ENCODE peak calls at places on chromosomes 1 and 21, in ten cellular contexts. Y is DND-41; T is RWPE1; M is heart left ventricle; O is astrocyte; S is Panc1; E is H9; K is adrenal gland; N is CD4-positive, alpha-beta T cell; B is endodermal cell. H is an unnamed sample.

GRCh38 chr1:221961532-221962292 is 219.8 kb upstream of the DUSP10 start:
- DNase-seq in S (peak), M (no peak), Y (peak), E (no peak), T (peak), K (peak), N (no peak), B (no peak), O (peak), H (no peak)

GRCh38 chr21:35940074-35940927 is 120.0 kb downstream of the SETD4 start:
- DNase-seq in E (peak), N (no peak), S (peak), T (peak), O (peak), K (peak), M (peak), Y (peak), B (peak), H (peak)

GRCh38 chr1:79006564-79006963 is at the start of gene ADGRL4:
- DNase-seq in O (peak), Y (no peak), N (no peak), B (peak), K (peak), M (peak), S (no peak), T (peak), E (peak), H (peak)

GRCh38 chr1:182061597-182061996 is at the start of gene ZNF648:
- DNase-seq in O (no peak), S (no peak), Y (no peak), E (peak), M (no peak), N (no peak), K (no peak), B (peak), T (no peak), H (no peak)

GRCh38 chr1:209227941-209228340 is 355.6 kb upstream of the CAMK1G start:
- DNase-seq in B (peak), K (no peak), T (no peak), S (no peak), M (no peak), E (no peak), N (no peak), Y (no peak), O (no peak), H (no peak)

GRCh38 chr21:43301424-43302355 is 125.2 kb downstream of the SIK1 start:
- DNase-seq in Y (no peak), M (no peak), T (no peak), S (no peak), O (no peak), N (no peak), K (no peak), E (no peak), B (no peak), H (no peak)

GRCh38 chr21:25756190-25756932 is 21.6 kb downstream of the GABPA start:
- DNase-seq in K (no peak), Y (no peak), S (no peak), E (no peak), B (no peak), M (no peak), N (no peak), T (no peak), O (no peak), H (no peak)

GRCh38 chr1:5297878-5298239 is 643.5 kb downstream of the AJAP1 start:
- DNase-seq in B (no peak), T (no peak), K (no peak), E (no peak), Y (no peak), M (no peak), S (no peak), N (no peak), O (no peak), H (no peak)

GRCh38 chr1:155293086-155293749 is 8.0 kb downstream of the PKLR start:
- DNase-seq in T (no peak), E (no peak), O (no peak), N (no peak), B (no peak), Y (no peak), S (no peak), M (no peak), K (no peak), H (no peak)

GRCh38 chr1:198677027-198677426 is 38.2 kb downstream of the PTPRC start:
- DNase-seq in B (no peak), N (no peak), S (no peak), O (peak), M (no peak), K (no peak), E (no peak), T (no peak), Y (no peak), H (no peak)
- H3K27ac ChIP-seq in B (no peak), N (peak), S (peak), O (no peak), M (no peak), K (no peak), E (no peak), T (no peak), Y (peak), H (peak)

GRCh38 chr1:23019094-23019850 is at the start of gene KDM1A:
- DNase-seq in N (peak), O (peak), E (peak), K (peak), T (peak), Y (peak), B (peak), S (peak), M (peak), H (peak)
- TF ChIP-seq CTCF in N (peak), O (peak), E (peak), K (no peak), T (peak), Y (peak), B (peak), S (no peak), M (peak), H (peak)

DNA sequence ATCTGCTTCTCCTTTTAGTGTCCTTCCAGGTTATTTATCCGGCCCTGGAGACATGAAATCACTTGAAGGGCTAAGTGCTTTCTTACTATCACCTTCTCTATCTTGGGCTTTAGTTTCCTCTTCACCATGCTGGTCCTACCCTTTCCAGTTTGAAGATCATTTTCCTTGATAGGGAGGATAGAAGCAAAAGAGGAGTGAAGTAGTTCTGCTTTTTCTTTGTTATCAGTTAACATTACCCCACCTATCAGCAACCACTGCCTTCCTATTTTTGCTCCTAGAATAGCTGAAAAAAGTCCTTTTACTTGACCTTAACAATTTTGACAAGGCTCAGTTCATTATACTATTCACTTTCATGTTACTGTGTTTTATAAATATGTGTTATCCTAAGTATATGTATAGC is 19.4 kb downstream of the RGL1 start:
- DNase-seq in N (no peak), K (no peak), O (no peak), M (no peak), B (no peak), Y (no peak), E (no peak), T (no peak), S (no peak), H (no peak)
- H3K27ac ChIP-seq in N (no peak), K (no peak), O (no peak), M (no peak), B (no peak), Y (no peak), E (no peak), T (no peak), S (no peak), H (no peak)

DNA sequence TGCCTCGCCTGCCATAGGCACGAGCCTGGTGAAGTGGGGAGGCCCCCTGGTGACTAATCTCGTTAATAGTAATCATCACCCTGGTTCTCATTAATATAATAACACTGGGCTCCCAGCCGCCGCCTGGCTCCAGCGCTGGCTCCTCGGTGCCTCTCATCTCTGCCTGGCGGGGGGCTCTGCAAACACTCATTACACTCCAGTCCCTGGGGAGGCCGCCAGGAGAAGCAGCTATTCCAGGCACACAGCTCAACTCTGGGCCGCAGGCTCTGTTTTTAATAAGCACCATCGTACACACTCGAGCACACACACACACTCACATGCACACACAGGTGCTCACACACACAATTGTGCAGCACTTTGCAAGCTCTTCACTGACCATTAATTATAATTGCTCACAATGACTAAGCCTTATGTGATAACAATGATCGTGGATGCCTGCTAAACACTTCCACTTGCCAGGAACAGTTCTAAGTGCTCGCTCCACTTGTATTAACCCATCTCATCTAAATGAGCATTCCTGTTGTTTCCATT is 52.2 kb downstream of the SDC3 start:
- DNase-seq in M (no peak), E (no peak), S (no peak), B (peak), T (no peak), O (peak), Y (no peak), N (no peak), K (no peak), H (no peak)
- TF ChIP-seq CTCF in M (peak), E (no peak), S (no peak), B (peak), T (no peak), O (no peak), Y (no peak), N (no peak), K (no peak), H (no peak)

GRCh38 chr21:45356251-45356650 is 48.7 kb upstream of the COL18A1 start:
- DNase-seq in S (no peak), O (no peak), Y (no peak), T (no peak), K (no peak), M (no peak), E (no peak), N (no peak), B (peak), H (no peak)
- H3K27ac ChIP-seq in S (peak), O (no peak), Y (no peak), T (no peak), K (peak), M (peak), E (no peak), N (no peak), B (no peak), H (peak)

DNA sequence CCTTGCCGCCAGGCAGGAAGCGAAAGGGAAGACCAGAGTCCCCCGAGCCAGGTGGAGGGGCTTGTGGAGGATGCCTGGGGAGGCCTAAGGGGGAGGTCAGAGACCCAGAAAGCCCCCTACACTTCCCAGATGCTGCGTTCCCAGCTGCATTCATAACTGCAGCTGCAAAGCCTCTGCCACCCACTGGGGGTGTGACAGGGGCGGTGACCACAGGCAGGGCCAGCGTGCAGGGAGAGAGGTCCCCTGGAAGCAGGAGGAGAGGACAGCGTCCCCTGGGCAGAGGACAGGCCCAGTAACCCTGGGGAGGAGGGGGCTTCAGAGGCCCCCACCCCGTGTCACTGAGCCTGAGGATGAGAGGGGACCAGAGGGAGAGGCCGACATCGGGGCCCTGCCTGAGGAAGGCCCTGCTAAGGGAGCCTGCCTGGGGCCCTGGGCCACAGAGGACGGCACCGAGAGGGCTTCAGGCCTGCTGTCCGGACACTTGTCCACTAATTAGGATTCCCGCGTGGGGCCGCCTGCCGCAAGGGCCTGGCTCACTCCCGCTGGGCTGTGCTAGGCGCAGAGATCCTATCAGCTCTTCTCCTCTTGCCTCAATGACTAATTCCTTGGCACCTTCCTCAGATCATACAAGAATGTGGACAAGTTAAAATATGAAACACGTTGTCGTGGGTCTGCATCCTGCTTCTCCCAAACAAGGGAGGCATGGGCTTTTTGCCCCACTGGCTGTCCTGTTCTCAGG is 49.1 kb upstream of the CCDC27 start:
- DNase-seq in B (peak), N (no peak), Y (no peak), M (no peak), E (no peak), K (no peak), S (no peak), O (peak), T (no peak), H (no peak)
- TF ChIP-seq CTCF in B (peak), N (no peak), Y (no peak), M (no peak), E (peak), K (no peak), S (no peak), O (no peak), T (peak), H (no peak)

GRCh38 chr1:234619794-234620247 is 9.8 kb upstream of the IRF2BP2 start:
- DNase-seq in T (no peak), Y (no peak), E (no peak), O (no peak), K (no peak), B (no peak), N (no peak), M (no peak), S (no peak), H (no peak)

GRCh38 chr1:234620272-234620711 is 10.3 kb upstream of the IRF2BP2 start:
- DNase-seq in Y (no peak), N (no peak), E (no peak), O (no peak), M (no peak), B (no peak), S (no peak), K (no peak), T (no peak), H (no peak)

GRCh38 chr1:234618726-234619049 is 8.7 kb upstream of the IRF2BP2 start:
- DNase-seq in K (no peak), N (no peak), M (no peak), Y (no peak), T (no peak), O (no peak), B (no peak), E (no peak), S (no peak), H (no peak)

GRCh38 chr1:234617986-234618725 is 8.2 kb upstream of the IRF2BP2 start:
- DNase-seq in M (no peak), K (no peak), B (no peak), E (no peak), Y (no peak), S (no peak), N (no peak), T (peak), O (peak), H (no peak)

GRCh38 chr1:234619071-234619480 is 9.1 kb upstream of the IRF2BP2 start:
- DNase-seq in Y (no peak), O (peak), K (no peak), M (no peak), B (no peak), E (no peak), N (no peak), S (no peak), T (no peak), H (no peak)
- H3K27ac ChIP-seq in Y (no peak), O (peak), K (peak), M (no peak), B (peak), E (no peak), N (no peak), S (peak), T (no peak), H (peak)

GRCh38 chr1:205588691-205589445 is 42.9 kb downstream of the ELK4 start:
- DNase-seq in K (peak), O (peak), N (no peak), M (no peak), Y (no peak), T (no peak), S (no peak), E (peak), B (peak), H (no peak)
- TF ChIP-seq CTCF in K (peak), O (peak), N (no peak), M (peak), Y (peak), T (no peak), S (peak), E (peak), B (peak), H (no peak)

DNA sequence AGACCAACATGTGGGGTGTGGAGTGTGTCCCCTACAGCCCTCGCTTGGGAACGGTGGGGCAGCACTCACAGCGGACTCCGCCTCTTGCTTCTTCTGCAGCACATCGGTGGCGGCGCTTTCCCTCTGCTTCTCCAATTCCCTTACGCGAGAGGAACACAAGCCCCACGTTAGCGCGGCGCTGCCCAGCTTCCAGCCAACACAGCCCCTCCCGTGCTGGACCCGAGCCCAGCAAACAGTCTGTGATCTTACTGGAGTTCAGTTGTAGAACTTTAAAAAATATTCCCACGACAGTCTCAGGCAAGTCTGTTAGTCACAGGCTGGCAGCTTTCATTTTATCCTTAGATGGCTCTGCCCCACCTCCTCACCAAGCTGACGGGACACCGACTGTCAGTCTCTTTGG is 13.6 kb downstream of the THAP3 start:
- DNase-seq in K (peak), N (no peak), Y (no peak), E (no peak), T (no peak), S (no peak), B (no peak), O (peak), M (peak), H (peak)
- H3K27ac ChIP-seq in K (peak), N (no peak), Y (no peak), E (no peak), T (peak), S (no peak), B (no peak), O (no peak), M (no peak), H (no peak)